ENCODE peak calls at places on chromosomes 13 and 19, in six cellular contexts. One of them, this sample, is unnamed.
A peak's percentile ranks its signal among the peaks of the same experiment; 100 is the strongest.

GRCh38 chr13:36124236-36124822 is 6.9 kb downstream of the DCLK1 start:
- DNase-seq in keratinocyte: no peak
- DNase-seq in heart left ventricle: no peak
- DNase-seq in HCT116: no peak
- DNase-seq in body of pancreas: peak; percentile 22
- DNase-seq in colonic mucosa: no peak
- DNase-seq in this sample: no peak

GRCh38 chr13:47215741-47216140 is 318.9 kb upstream of the HTR2A start:
- DNase-seq in keratinocyte: peak; percentile 83
- DNase-seq in heart left ventricle: no peak
- DNase-seq in HCT116: no peak
- DNase-seq in body of pancreas: no peak
- DNase-seq in colonic mucosa: no peak
- DNase-seq in this sample: no peak

GRCh38 chr13:76223565-76223964 is 587.4 kb downstream of the LMO7 start:
- DNase-seq in keratinocyte: no peak
- DNase-seq in heart left ventricle: no peak
- DNase-seq in HCT116: no peak
- DNase-seq in body of pancreas: no peak
- DNase-seq in colonic mucosa: no peak
- DNase-seq in this sample: no peak

GRCh38 chr19:38168632-38169031 is 55.4 kb downstream of the DPF1 start:
- DNase-seq in keratinocyte: no peak
- DNase-seq in heart left ventricle: no peak
- DNase-seq in HCT116: no peak
- DNase-seq in body of pancreas: no peak
- DNase-seq in colonic mucosa: no peak
- DNase-seq in this sample: no peak

GRCh38 chr19:1270168-1270853 is 1.2 kb downstream of the CIRBP start:
- DNase-seq in keratinocyte: no peak
- DNase-seq in heart left ventricle: no peak
- DNase-seq in HCT116: no peak
- DNase-seq in body of pancreas: peak; percentile 64
- DNase-seq in colonic mucosa: peak; percentile 63
- DNase-seq in this sample: no peak

GRCh38 chr19:1401138-1401888 is at the start of gene GAMT:
- DNase-seq in keratinocyte: no peak
- DNase-seq in heart left ventricle: no peak
- DNase-seq in HCT116: no peak
- DNase-seq in body of pancreas: peak; percentile 42
- DNase-seq in colonic mucosa: no peak
- DNase-seq in this sample: no peak

GRCh38 chr19:51318687-51319675 is 7.5 kb downstream of the IGLON5 start:
- DNase-seq in keratinocyte: no peak
- DNase-seq in heart left ventricle: no peak
- DNase-seq in HCT116: no peak
- DNase-seq in body of pancreas: no peak
- DNase-seq in colonic mucosa: no peak
- DNase-seq in this sample: peak; percentile 26

GRCh38 chr13:26839682-26840081 is 79.1 kb upstream of the GPR12 start:
- DNase-seq in keratinocyte: no peak
- DNase-seq in heart left ventricle: no peak
- DNase-seq in HCT116: no peak
- DNase-seq in body of pancreas: no peak
- DNase-seq in colonic mucosa: no peak
- DNase-seq in this sample: no peak

GRCh38 chr13:32687275-32687674 is 101.0 kb downstream of the PDS5B start:
- DNase-seq in keratinocyte: no peak
- DNase-seq in heart left ventricle: no peak
- DNase-seq in HCT116: no peak
- DNase-seq in body of pancreas: no peak
- DNase-seq in colonic mucosa: no peak
- DNase-seq in this sample: no peak

GRCh38 chr13:39688278-39688677 is 32.8 kb downstream of the COG6 start:
- DNase-seq in keratinocyte: no peak
- DNase-seq in heart left ventricle: no peak
- DNase-seq in HCT116: no peak
- DNase-seq in body of pancreas: no peak
- DNase-seq in colonic mucosa: no peak
- DNase-seq in this sample: no peak

GRCh38 chr19:29318581-29318980 is 105.6 kb upstream of the UQCRFS1 start:
- DNase-seq in keratinocyte: no peak
- DNase-seq in heart left ventricle: no peak
- DNase-seq in HCT116: no peak
- DNase-seq in body of pancreas: no peak
- DNase-seq in colonic mucosa: no peak
- DNase-seq in this sample: no peak

GRCh38 chr19:4369109-4369887 is 25.9 kb downstream of the MPND start:
- DNase-seq in keratinocyte: peak; percentile 66
- DNase-seq in heart left ventricle: peak; percentile 70
- DNase-seq in HCT116: no peak
- DNase-seq in body of pancreas: peak; percentile 60
- DNase-seq in colonic mucosa: peak; percentile 86
- DNase-seq in this sample: peak; percentile 82

GRCh38 chr13:47459512-47459911 is 541.6 kb downstream of the SUCLA2 start:
- DNase-seq in keratinocyte: no peak
- DNase-seq in heart left ventricle: no peak
- DNase-seq in HCT116: no peak
- DNase-seq in body of pancreas: no peak
- DNase-seq in colonic mucosa: no peak
- DNase-seq in this sample: no peak

GRCh38 chr19:34365463-34366401 is 736 bp downstream of the GPI start:
- DNase-seq in keratinocyte: no peak
- DNase-seq in heart left ventricle: peak; percentile 74
- DNase-seq in HCT116: no peak
- DNase-seq in body of pancreas: peak; percentile 49
- DNase-seq in colonic mucosa: peak; percentile 74
- DNase-seq in this sample: no peak

GRCh38 chr13:74761794-74762193 is 627.6 kb upstream of the KLF12 start:
- DNase-seq in keratinocyte: no peak
- DNase-seq in heart left ventricle: no peak
- DNase-seq in HCT116: no peak
- DNase-seq in body of pancreas: no peak
- DNase-seq in colonic mucosa: no peak
- DNase-seq in this sample: no peak

GRCh38 chr19:49801966-49802661 is 11.0 kb downstream of the FUZ start:
- DNase-seq in keratinocyte: no peak
- DNase-seq in heart left ventricle: peak; percentile 95
- DNase-seq in HCT116: no peak
- DNase-seq in body of pancreas: peak; percentile 84
- DNase-seq in colonic mucosa: peak; percentile 79
- DNase-seq in this sample: peak; percentile 49

GRCh38 chr19:47704024-47704423 is 9.2 kb upstream of the EHD2 start:
- DNase-seq in keratinocyte: no peak
- DNase-seq in heart left ventricle: no peak
- DNase-seq in HCT116: no peak
- DNase-seq in body of pancreas: no peak
- DNase-seq in colonic mucosa: no peak
- DNase-seq in this sample: no peak

GRCh38 chr19:47702671-47703070 is 10.6 kb upstream of the EHD2 start:
- DNase-seq in keratinocyte: no peak
- DNase-seq in heart left ventricle: no peak
- DNase-seq in HCT116: no peak
- DNase-seq in body of pancreas: no peak
- DNase-seq in colonic mucosa: no peak
- DNase-seq in this sample: no peak

GRCh38 chr19:47701717-47702552 is 11.3 kb upstream of the EHD2 start:
- DNase-seq in keratinocyte: no peak
- DNase-seq in heart left ventricle: no peak
- DNase-seq in HCT116: no peak
- DNase-seq in body of pancreas: no peak
- DNase-seq in colonic mucosa: no peak
- DNase-seq in this sample: no peak

GRCh38 chr19:47704656-47705055 is 8.6 kb upstream of the EHD2 start:
- DNase-seq in keratinocyte: no peak
- DNase-seq in heart left ventricle: no peak
- DNase-seq in HCT116: no peak
- DNase-seq in body of pancreas: no peak
- DNase-seq in colonic mucosa: no peak
- DNase-seq in this sample: no peak

DNA sequence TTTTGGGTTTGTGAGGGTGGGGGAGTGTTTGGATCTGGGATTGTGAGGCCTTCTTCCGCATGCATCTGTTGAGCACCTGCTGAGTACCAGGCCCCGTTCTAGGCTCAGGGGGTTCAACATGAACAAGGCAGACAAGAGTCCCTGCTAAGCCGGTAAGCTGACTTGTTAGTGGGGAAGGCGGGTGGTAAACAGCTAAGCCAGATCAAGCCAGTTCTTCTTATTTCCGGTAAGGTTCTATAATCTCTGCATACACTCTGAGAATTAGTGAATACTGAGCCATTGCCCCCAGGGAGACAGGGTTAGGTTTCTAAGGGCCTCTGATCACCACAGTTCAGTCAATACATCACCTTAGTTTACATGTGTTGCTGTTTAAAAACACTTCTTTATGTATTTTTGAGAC is 9.9 kb upstream of the EHD2 start:
- DNase-seq in keratinocyte: no peak
- DNase-seq in heart left ventricle: no peak
- DNase-seq in HCT116: no peak
- DNase-seq in body of pancreas: no peak
- DNase-seq in colonic mucosa: no peak
- DNase-seq in this sample: no peak
- H3K27ac ChIP-seq in keratinocyte: no peak overlapping the region
- H3K27ac ChIP-seq in heart left ventricle: no peak overlapping the region
- H3K27ac ChIP-seq in HCT116: no peak overlapping the region
- H3K27ac ChIP-seq in body of pancreas: no peak overlapping the region
- H3K27ac ChIP-seq in colonic mucosa: peak overlapping the region; percentile 22
- H3K27ac ChIP-seq in this sample: peak overlapping the region; percentile 60

GRCh38 chr19:13538854-13539253 is 32.6 kb upstream of the CACNA1A start:
- DNase-seq in keratinocyte: no peak
- DNase-seq in heart left ventricle: no peak
- DNase-seq in HCT116: no peak
- DNase-seq in body of pancreas: no peak
- DNase-seq in colonic mucosa: no peak
- DNase-seq in this sample: no peak
- H3K4me1 ChIP-seq in keratinocyte: no peaks in the 10 kb centered on the region
- H3K4me1 ChIP-seq in heart left ventricle: no peaks in the 10 kb centered on the region
- H3K4me1 ChIP-seq in HCT116: no peaks in the 10 kb centered on the region
- H3K4me1 ChIP-seq in body of pancreas: no peaks in the 10 kb centered on the region
- H3K4me1 ChIP-seq in colonic mucosa: no peaks in the 10 kb centered on the region
- H3K4me1 ChIP-seq in this sample: no peaks in the 10 kb centered on the region

DNA sequence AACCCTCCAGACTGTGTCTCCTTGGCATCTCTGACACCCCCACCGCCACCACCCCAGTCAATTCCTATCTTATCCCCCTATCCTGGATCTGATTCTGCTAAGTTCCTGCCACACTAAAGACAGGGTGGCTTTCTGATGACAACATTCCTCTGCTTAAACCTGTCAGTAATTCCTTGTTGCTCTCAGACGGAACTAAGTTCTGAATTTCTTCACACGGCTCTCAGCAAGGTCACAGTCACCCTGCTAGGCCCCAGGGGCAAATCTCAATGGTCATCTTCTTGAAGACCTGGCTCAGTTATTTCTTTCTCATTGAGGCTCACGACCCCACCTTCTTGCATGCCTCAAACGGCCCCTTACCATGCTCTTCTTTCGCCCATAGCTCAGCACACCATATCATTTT is 7.6 kb downstream of the ALOX5AP start:
- DNase-seq in keratinocyte: no peak
- DNase-seq in heart left ventricle: no peak
- DNase-seq in HCT116: no peak
- DNase-seq in body of pancreas: no peak
- DNase-seq in colonic mucosa: no peak
- DNase-seq in this sample: no peak
- H3K36me3 ChIP-seq in keratinocyte: no peaks in the 10 kb centered on the region
- H3K36me3 ChIP-seq in heart left ventricle: no peaks in the 10 kb centered on the region
- H3K36me3 ChIP-seq in HCT116: no peaks in the 10 kb centered on the region
- H3K36me3 ChIP-seq in body of pancreas: no peaks in the 10 kb centered on the region
- H3K36me3 ChIP-seq in colonic mucosa: no peaks in the 10 kb centered on the region
- H3K36me3 ChIP-seq in this sample: no peaks in the 10 kb centered on the region

GRCh38 chr19:55546822-55547614 is 1.7 kb upstream of the SBK3 start:
- DNase-seq in keratinocyte: no peak
- DNase-seq in heart left ventricle: peak; percentile 94
- DNase-seq in HCT116: no peak
- DNase-seq in body of pancreas: peak; percentile 73
- DNase-seq in colonic mucosa: peak; percentile 46
- DNase-seq in this sample: no peak
- H3K27ac ChIP-seq in keratinocyte: no peak overlapping the region
- H3K27ac ChIP-seq in heart left ventricle: peak overlapping the region; percentile 89
- H3K27ac ChIP-seq in HCT116: peak overlapping the region; percentile 91
- H3K27ac ChIP-seq in body of pancreas: no peak overlapping the region
- H3K27ac ChIP-seq in colonic mucosa: peak overlapping the region; percentile 53
- H3K27ac ChIP-seq in this sample: peak overlapping the region; percentile 67

GRCh38 chr19:11355160-11356073 is at the start of gene PLPPR2:
- DNase-seq in keratinocyte: no peak
- DNase-seq in heart left ventricle: peak; percentile 97
- DNase-seq in HCT116: peak; percentile 82
- DNase-seq in body of pancreas: peak; percentile 96
- DNase-seq in colonic mucosa: peak; percentile 93
- DNase-seq in this sample: peak; percentile 94
- H3K4me1 ChIP-seq in keratinocyte: peaks cover 12% of the 10 kb centered on the region
- H3K4me1 ChIP-seq in heart left ventricle: no peaks in the 10 kb centered on the region
- H3K4me1 ChIP-seq in HCT116: peaks cover 15% of the 10 kb centered on the region
- H3K4me1 ChIP-seq in body of pancreas: peaks cover 15% of the 10 kb centered on the region
- H3K4me1 ChIP-seq in colonic mucosa: no peaks in the 10 kb centered on the region
- H3K4me1 ChIP-seq in this sample: no peaks in the 10 kb centered on the region

GRCh38 chr13:71877280-71877653 is 10.3 kb upstream of the DACH1 start:
- DNase-seq in keratinocyte: no peak
- DNase-seq in heart left ventricle: no peak
- DNase-seq in HCT116: no peak
- DNase-seq in body of pancreas: no peak
- DNase-seq in colonic mucosa: no peak
- DNase-seq in this sample: no peak
- H3K36me3 ChIP-seq in keratinocyte: no peaks in the 10 kb centered on the region
- H3K36me3 ChIP-seq in heart left ventricle: no peaks in the 10 kb centered on the region
- H3K36me3 ChIP-seq in HCT116: no peaks in the 10 kb centered on the region
- H3K36me3 ChIP-seq in body of pancreas: no peaks in the 10 kb centered on the region
- H3K36me3 ChIP-seq in colonic mucosa: no peaks in the 10 kb centered on the region
- H3K36me3 ChIP-seq in this sample: no peaks in the 10 kb centered on the region

DNA sequence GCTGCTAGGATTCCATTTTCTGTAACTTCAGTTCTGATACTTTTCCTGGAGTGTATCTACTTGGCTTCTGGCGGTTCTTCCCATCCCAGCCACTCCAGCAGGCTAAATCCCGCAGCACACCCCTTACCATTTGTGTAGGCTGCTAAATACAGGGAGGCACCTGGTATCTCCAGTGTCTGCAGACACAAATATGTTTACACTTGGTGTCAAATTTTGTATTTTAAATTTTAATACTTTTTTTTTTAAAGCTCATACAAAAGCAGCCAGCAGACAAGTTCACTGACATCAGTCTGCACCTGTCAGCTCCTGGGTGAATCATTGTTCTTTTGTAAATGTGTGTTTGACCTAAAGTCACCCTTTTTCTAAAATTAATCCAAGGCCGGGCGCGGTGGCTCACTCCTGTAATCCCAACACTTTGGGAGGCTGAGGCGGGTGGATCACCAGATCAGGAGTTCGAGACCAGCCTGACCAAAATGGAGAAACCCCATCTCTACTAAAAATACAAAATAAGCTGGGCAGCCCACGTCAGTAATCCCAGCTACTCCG is 3.4 kb upstream of the ZSCAN4 start:
- DNase-seq in keratinocyte: no peak
- DNase-seq in heart left ventricle: no peak
- DNase-seq in HCT116: no peak
- DNase-seq in body of pancreas: no peak
- DNase-seq in colonic mucosa: no peak
- DNase-seq in this sample: no peak
- H3K27ac ChIP-seq in keratinocyte: no peak overlapping the region
- H3K27ac ChIP-seq in heart left ventricle: peak overlapping the region; percentile 83
- H3K27ac ChIP-seq in HCT116: no peak overlapping the region
- H3K27ac ChIP-seq in body of pancreas: no peak overlapping the region
- H3K27ac ChIP-seq in colonic mucosa: no peak overlapping the region
- H3K27ac ChIP-seq in this sample: no peak overlapping the region